ENCODE peak calls at places on chromosomes 5 and 9, in four cellular contexts. One of them, this sample, is unnamed. For H3K9me3 and H3K4me1, the result is how much of the 10 kb centered on the place peaks cover.

GRCh38 chr5:108729306-108729645 is 18.4 kb upstream of the FER start:
- DNase-seq in right atrium auricular region: no peak
- DNase-seq in tibial artery: no peak
- DNase-seq in CD8-positive, alpha-beta memory T cell: no peak
- DNase-seq in this sample: no peak

GRCh38 chr9:76677481-76678055 is 86.7 kb upstream of the PCA3 start:
- DNase-seq in right atrium auricular region: no peak
- DNase-seq in tibial artery: no peak
- DNase-seq in CD8-positive, alpha-beta memory T cell: no peak
- DNase-seq in this sample: no peak

GRCh38 chr5:37054391-37054790 is 177.8 kb downstream of the NIPBL start:
- DNase-seq in right atrium auricular region: no peak
- DNase-seq in tibial artery: no peak
- DNase-seq in CD8-positive, alpha-beta memory T cell: no peak
- DNase-seq in this sample: no peak

GRCh38 chr5:95670568-95670967 is 12.2 kb downstream of the SPATA9 start:
- DNase-seq in right atrium auricular region: no peak
- DNase-seq in tibial artery: no peak
- DNase-seq in CD8-positive, alpha-beta memory T cell: no peak
- DNase-seq in this sample: no peak

GRCh38 chr5:5424736-5425135 is 2.3 kb downstream of the ICE1 start:
- DNase-seq in right atrium auricular region: no peak
- DNase-seq in tibial artery: no peak
- DNase-seq in CD8-positive, alpha-beta memory T cell: no peak
- DNase-seq in this sample: no peak

GRCh38 chr5:79672392-79672791 is 17.2 kb upstream of the CMYA5 start:
- DNase-seq in right atrium auricular region: no peak
- DNase-seq in tibial artery: no peak
- DNase-seq in CD8-positive, alpha-beta memory T cell: no peak
- DNase-seq in this sample: no peak

GRCh38 chr5:42951847-42952411 is 88.2 kb downstream of the ANXA2R start:
- DNase-seq in right atrium auricular region: no peak
- DNase-seq in tibial artery: no peak
- DNase-seq in CD8-positive, alpha-beta memory T cell: peak
- DNase-seq in this sample: no peak

GRCh38 chr9:121709798-121710197 is 58.4 kb downstream of the DAB2IP start:
- DNase-seq in right atrium auricular region: no peak
- DNase-seq in tibial artery: no peak
- DNase-seq in CD8-positive, alpha-beta memory T cell: no peak
- DNase-seq in this sample: no peak

DNA sequence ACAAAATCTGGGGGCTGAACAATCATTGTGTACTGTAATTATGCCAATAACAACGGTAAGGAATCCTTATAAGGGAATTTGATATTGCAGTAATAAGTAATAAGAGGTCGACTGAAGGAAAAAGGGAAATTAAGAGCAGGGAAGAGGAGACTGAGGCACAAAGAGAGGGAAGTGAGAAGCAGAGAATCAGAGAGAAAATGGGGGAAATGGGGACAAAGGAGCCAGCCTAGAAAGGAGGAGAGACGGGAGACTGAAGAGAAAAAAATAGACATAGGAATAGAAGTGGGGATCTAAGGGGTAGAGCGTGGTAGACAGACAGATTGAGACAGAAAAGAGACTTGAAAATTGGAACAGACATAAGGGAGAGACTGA is 518 bp upstream of the ZNF300 start:
- DNase-seq in right atrium auricular region: no peak
- DNase-seq in tibial artery: no peak
- DNase-seq in CD8-positive, alpha-beta memory T cell: no peak
- DNase-seq in this sample: no peak
- H3K9me3 ChIP-seq in right atrium auricular region: half or more
- H3K9me3 ChIP-seq in tibial artery: half or more
- H3K9me3 ChIP-seq in CD8-positive, alpha-beta memory T cell: under half
- H3K9me3 ChIP-seq in this sample: half or more

DNA sequence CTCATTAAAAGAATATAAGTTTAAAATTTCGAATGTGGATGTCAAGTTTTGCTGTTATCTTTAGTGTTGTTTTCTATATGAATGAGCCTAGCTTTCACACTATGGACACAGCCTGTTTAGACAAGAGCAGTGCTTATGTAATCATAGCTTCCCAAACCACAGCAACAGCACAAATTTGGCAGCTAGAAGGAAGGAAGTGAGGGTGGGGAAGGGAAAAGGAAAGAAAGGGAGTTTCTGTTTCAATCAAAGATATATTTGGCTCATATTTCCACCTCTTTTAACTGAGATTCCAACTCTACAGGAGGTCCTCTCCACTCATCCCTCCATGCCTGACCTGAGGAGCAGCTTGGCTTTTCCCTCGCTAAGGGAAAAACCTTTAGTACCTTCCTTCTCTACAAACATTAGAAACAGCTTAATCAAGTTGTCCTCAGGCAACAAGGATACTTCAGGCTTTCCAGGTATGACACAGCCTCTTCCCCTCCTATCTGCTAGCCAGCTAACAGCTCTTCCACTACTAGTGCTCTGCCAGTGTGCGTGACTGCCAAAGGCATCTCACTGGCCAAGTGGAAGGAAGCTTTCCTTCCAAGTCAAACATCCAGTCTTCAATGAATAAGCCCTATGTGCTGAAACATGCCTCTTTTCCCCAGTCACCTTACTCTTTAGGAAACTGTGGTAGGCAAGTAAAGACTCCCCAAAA is 268.6 kb upstream of the PTGER4 start:
- DNase-seq in right atrium auricular region: no peak
- DNase-seq in tibial artery: no peak
- DNase-seq in CD8-positive, alpha-beta memory T cell: no peak
- DNase-seq in this sample: no peak
- H3K27ac ChIP-seq in right atrium auricular region: no peak
- H3K27ac ChIP-seq in tibial artery: no peak
- H3K27ac ChIP-seq in CD8-positive, alpha-beta memory T cell: peak
- H3K27ac ChIP-seq in this sample: peak

GRCh38 chr5:14183187-14183939 is 40.2 kb downstream of the TRIO start:
- DNase-seq in right atrium auricular region: no peak
- DNase-seq in tibial artery: peak
- DNase-seq in CD8-positive, alpha-beta memory T cell: no peak
- DNase-seq in this sample: no peak

GRCh38 chr5:14185336-14186131 is 42.4 kb downstream of the TRIO start:
- DNase-seq in right atrium auricular region: no peak
- DNase-seq in tibial artery: no peak
- DNase-seq in CD8-positive, alpha-beta memory T cell: no peak
- DNase-seq in this sample: no peak

GRCh38 chr5:14184082-14184481 is 40.9 kb downstream of the TRIO start:
- DNase-seq in right atrium auricular region: no peak
- DNase-seq in tibial artery: no peak
- DNase-seq in CD8-positive, alpha-beta memory T cell: no peak
- DNase-seq in this sample: no peak

GRCh38 chr5:14186132-14186830 is 43.1 kb downstream of the TRIO start:
- DNase-seq in right atrium auricular region: no peak
- DNase-seq in tibial artery: no peak
- DNase-seq in CD8-positive, alpha-beta memory T cell: no peak
- DNase-seq in this sample: no peak

DNA sequence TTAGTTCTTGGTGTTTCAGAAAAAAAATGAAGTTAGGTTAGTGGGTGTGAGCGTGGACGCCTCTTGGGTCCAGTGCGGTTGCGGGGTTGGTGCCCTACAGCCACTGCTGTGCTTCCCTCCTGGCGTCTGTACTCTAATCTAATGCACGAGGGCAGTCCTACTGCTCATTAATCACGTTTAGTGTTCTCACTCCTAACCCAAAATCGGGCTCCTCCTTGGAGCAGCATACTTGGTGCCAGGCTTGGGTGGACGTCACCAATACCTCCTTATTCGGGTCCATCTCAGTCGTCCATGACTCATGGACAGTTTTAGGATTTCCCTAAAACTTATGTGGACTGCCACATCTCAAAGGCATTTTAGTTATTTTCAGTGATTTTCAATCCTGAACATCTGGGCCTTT is 41.6 kb downstream of the TRIO start:
- DNase-seq in right atrium auricular region: no peak
- DNase-seq in tibial artery: peak
- DNase-seq in CD8-positive, alpha-beta memory T cell: no peak
- DNase-seq in this sample: peak
- H3K4me1 ChIP-seq in right atrium auricular region: half or more
- H3K4me1 ChIP-seq in tibial artery: half or more
- H3K4me1 ChIP-seq in CD8-positive, alpha-beta memory T cell: under half
- H3K4me1 ChIP-seq in this sample: under half

DNA sequence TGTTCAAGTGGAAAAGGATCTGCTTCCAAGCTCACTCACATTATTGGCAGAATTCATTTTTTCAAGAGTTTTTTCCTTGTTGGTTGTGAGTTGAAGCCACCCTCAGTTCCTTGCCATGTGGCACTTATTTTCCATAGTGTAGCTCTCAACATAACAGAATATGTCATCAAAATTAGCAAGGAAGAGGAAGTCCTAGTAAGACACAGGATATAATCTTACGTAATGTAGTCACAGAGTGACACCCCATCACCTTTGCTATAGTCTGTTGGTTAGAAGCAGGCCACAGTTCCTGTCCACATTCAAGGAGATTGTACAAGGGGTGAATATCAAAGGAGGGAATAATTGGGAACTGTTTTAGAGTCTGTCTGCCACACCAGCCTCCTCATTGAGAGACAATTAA is 15.7 kb downstream of the IRGM start:
- DNase-seq in right atrium auricular region: no peak
- DNase-seq in tibial artery: no peak
- DNase-seq in CD8-positive, alpha-beta memory T cell: no peak
- DNase-seq in this sample: no peak
- H3K9me3 ChIP-seq in right atrium auricular region: under half
- H3K9me3 ChIP-seq in tibial artery: under half
- H3K9me3 ChIP-seq in CD8-positive, alpha-beta memory T cell: under half
- H3K9me3 ChIP-seq in this sample: under half

GRCh38 chr5:123438244-123438643 is 15.0 kb upstream of the CEP120 start:
- DNase-seq in right atrium auricular region: no peak
- DNase-seq in tibial artery: no peak
- DNase-seq in CD8-positive, alpha-beta memory T cell: no peak
- DNase-seq in this sample: no peak
- H3K27ac ChIP-seq in right atrium auricular region: no peak
- H3K27ac ChIP-seq in tibial artery: no peak
- H3K27ac ChIP-seq in CD8-positive, alpha-beta memory T cell: no peak
- H3K27ac ChIP-seq in this sample: no peak

GRCh38 chr5:132260051-132260450 is 2.6 kb downstream of the PDLIM4 start:
- DNase-seq in right atrium auricular region: no peak
- DNase-seq in tibial artery: peak
- DNase-seq in CD8-positive, alpha-beta memory T cell: no peak
- DNase-seq in this sample: no peak
- H3K4me1 ChIP-seq in right atrium auricular region: half or more
- H3K4me1 ChIP-seq in tibial artery: half or more
- H3K4me1 ChIP-seq in CD8-positive, alpha-beta memory T cell: under half
- H3K4me1 ChIP-seq in this sample: half or more